ENCODE peak calls at places on chromosomes 7 and 10, in six cellular contexts. Y, N, O, Z, U and E are unnamed samples.

GRCh38 chr10:93417264-93417663 is 64.9 kb downstream of the MYOF start:
- DNase-seq in Y (no peak), O (peak), N (no peak), U (no peak), Z (no peak), E (no peak)

GRCh38 chr10:78634389-78634815 is 434.4 kb upstream of the ZMIZ1 start:
- DNase-seq in Y (peak), N (peak), O (peak), U (peak), Z (no peak), E (peak)

GRCh38 chr7:117173001-117173400 is 149.9 kb downstream of the WNT2 start:
- DNase-seq in O (no peak), U (no peak), Z (no peak), N (no peak), Y (no peak), E (no peak)

GRCh38 chr7:101856488-101857357 is 39.3 kb downstream of the CUX1 start:
- DNase-seq in Z (peak), N (peak), Y (peak), O (peak), U (peak), E (peak)

GRCh38 chr7:55641273-55641691 is 69.0 kb upstream of the VOPP1 start:
- DNase-seq in O (no peak), Z (peak), N (peak), U (peak), Y (peak), E (peak)

GRCh38 chr10:114346176-114347031 is 57.9 kb downstream of the AFAP1L2 start:
- DNase-seq in O (no peak), Z (no peak), Y (no peak), N (no peak), U (peak), E (no peak)

GRCh38 chr10:122344741-122345258 is 29.7 kb upstream of the PLEKHA1 start:
- DNase-seq in N (no peak), O (no peak), Z (no peak), U (peak), Y (peak), E (peak)

GRCh38 chr10:132319853-132320669 is 11.9 kb upstream of the LRRC27 start:
- DNase-seq in O (no peak), Y (peak), U (peak), N (peak), Z (no peak), E (peak)

GRCh38 chr10:89627863-89628262 is 17.2 kb downstream of the PANK1 start:
- DNase-seq in N (no peak), U (no peak), O (no peak), Y (no peak), Z (no peak), E (no peak)

GRCh38 chr10:117892681-117893220 is 154.0 kb downstream of the RAB11FIP2 start:
- DNase-seq in O (no peak), Y (no peak), Z (no peak), N (no peak), U (no peak), E (no peak)

GRCh38 chr10:18005781-18006456 is 54.2 kb downstream of the SLC39A12 start:
- DNase-seq in O (no peak), U (peak), N (no peak), Z (no peak), Y (peak), E (peak)

GRCh38 chr10:110360857-110361474 is 56.2 kb upstream of the SMNDC1 start:
- DNase-seq in U (peak), N (no peak), O (no peak), Z (no peak), Y (peak), E (peak)

GRCh38 chr7:157097569-157097968 is 41.2 kb upstream of the UBE3C start:
- DNase-seq in U (no peak), Y (no peak), O (no peak), Z (no peak), N (no peak), E (no peak)

GRCh38 chr7:41428330-41428729 is 274.6 kb downstream of the INHBA start:
- DNase-seq in N (no peak), U (no peak), Z (no peak), O (no peak), Y (peak), E (no peak)

GRCh38 chr7:79789584-79790345 is 336.3 kb upstream of the MAGI2 start:
- DNase-seq in O (no peak), U (no peak), Z (no peak), N (no peak), Y (peak), E (no peak)

GRCh38 chr10:93379366-93380042 is 102.6 kb downstream of the MYOF start:
- DNase-seq in N (no peak), Z (peak), U (peak), O (no peak), Y (peak), E (no peak)